ENCODE peak calls at places on chromosomes 2 and 18, in seven cellular contexts. Y is spleen; K is activated CD4-positive, alpha-beta T cell treated with anti-CD3 and anti-CD28 coated beads, Interleukin-2, amount 50 U/mL, for 4 hours; Z is activated CD8-positive, alpha-beta memory T cell treated with anti-CD3 and anti-CD28 coated beads for 1 hour; Q is heart right ventricle; O is H9; T is activated naive CD4-positive, alpha-beta T cell. B is an unnamed sample.

GRCh38 chr2:102000813-102001766 is 9.3 kb downstream of the IL1R2 start:
- DNase-seq in Y (no peak), K (no peak), Z (no peak), Q (no peak), O (no peak), T (no peak), B (no peak)

GRCh38 chr2:126658910-126659613 is 3.1 kb downstream of the GYPC start:
- DNase-seq in Y (peak; percentile 92), K (peak; percentile 32), Z (no peak), Q (peak; percentile 70), O (no peak), T (no peak), B (peak; percentile 74)

GRCh38 chr2:112920923-112921532 is 10.1 kb downstream of the IL37 start:
- DNase-seq in Y (no peak), K (no peak), Z (no peak), Q (no peak), O (no peak), T (no peak), B (no peak)

GRCh38 chr2:18404708-18405107 is 155.7 kb downstream of the RDH14 start:
- DNase-seq in Y (no peak), K (no peak), Z (no peak), Q (no peak), O (no peak), T (no peak), B (no peak)

GRCh38 chr2:14072338-14072737 is 560.2 kb upstream of the LRATD1 start:
- DNase-seq in Y (no peak), K (no peak), Z (no peak), Q (no peak), O (no peak), T (no peak), B (no peak)

GRCh38 chr2:45849491-45850283 is 198.2 kb downstream of the PRKCE start:
- DNase-seq in Y (no peak), K (no peak), Z (no peak), Q (no peak), O (no peak), T (no peak), B (no peak)

GRCh38 chr18:1421502-1421901 is 516.8 kb downstream of the ADCYAP1 start:
- DNase-seq in Y (no peak), K (no peak), Z (no peak), Q (no peak), O (no peak), T (no peak), B (no peak)

GRCh38 chr2:150585221-150585971 is 97.9 kb upstream of the RND3 start:
- DNase-seq in Y (no peak), K (no peak), Z (no peak), Q (no peak), O (no peak), T (no peak), B (no peak)

GRCh38 chr18:74682998-74683311 is 85.3 kb downstream of the ZNF407 start:
- DNase-seq in Y (no peak), K (no peak), Z (no peak), Q (no peak), O (no peak), T (no peak), B (no peak)

GRCh38 chr18:21327101-21327500 is 85.1 kb downstream of the GREB1L start:
- DNase-seq in Y (no peak), K (no peak), Z (no peak), Q (no peak), O (no peak), T (no peak), B (no peak)

GRCh38 chr18:8177330-8178016 is 431.8 kb upstream of the RAB12 start:
- DNase-seq in Y (no peak), K (no peak), Z (no peak), Q (no peak), O (peak; percentile 33), T (no peak), B (no peak)

GRCh38 chr2:236168110-236169067 is at the start of gene GBX2:
- DNase-seq in Y (peak; percentile 60), K (no peak), Z (no peak), Q (no peak), O (peak; percentile 94), T (no peak), B (no peak)

GRCh38 chr2:156625360-156625995 is 189.3 kb downstream of the GPD2 start:
- DNase-seq in Y (no peak), K (no peak), Z (no peak), Q (no peak), O (no peak), T (no peak), B (no peak)

GRCh38 chr2:42369551-42370229 is 8.7 kb upstream of the COX7A2L start:
- DNase-seq in Y (no peak), K (no peak), Z (no peak), Q (no peak), O (no peak), T (no peak), B (no peak)

GRCh38 chr2:187079901-187080300 is 230.9 kb upstream of the ZSWIM2 start:
- DNase-seq in Y (no peak), K (no peak), Z (no peak), Q (no peak), O (no peak), T (no peak), B (no peak)

GRCh38 chr2:191329841-191330240 is 84.6 kb downstream of the MYO1B start:
- DNase-seq in Y (no peak), K (no peak), Z (no peak), Q (no peak), O (no peak), T (no peak), B (no peak)

GRCh38 chr18:52275817-52276216 is 64.2 kb upstream of the DCC start:
- DNase-seq in Y (no peak), K (no peak), Z (no peak), Q (no peak), O (no peak), T (no peak), B (no peak)

GRCh38 chr2:119801040-119801439 is 41.3 kb downstream of the PTPN4 start:
- DNase-seq in Y (no peak), K (no peak), Z (no peak), Q (no peak), O (no peak), T (no peak), B (no peak)

GRCh38 chr18:11149441-11150270 is at the start of gene PIEZO2:
- DNase-seq in Y (peak; percentile 81), K (no peak), Z (no peak), Q (peak; percentile 36), O (peak; percentile 88), T (no peak), B (peak; percentile 57)

GRCh38 chr2:120391905-120392665 is 46.1 kb downstream of the INHBB start:
- DNase-seq in Y (peak; percentile 41), K (no peak), Z (no peak), Q (no peak), O (no peak), T (no peak), B (no peak)

GRCh38 chr2:42827647-42828486 is 35.5 kb upstream of the HAAO start:
- DNase-seq in Y (peak; percentile 97), K (peak; percentile 77), Z (peak; percentile 34), Q (peak; percentile 95), O (peak; percentile 89), T (peak; percentile 73), B (peak; percentile 90)

GRCh38 chr18:23912356-23912755 is 102.2 kb upstream of the TTC39C start:
- DNase-seq in Y (no peak), K (no peak), Z (no peak), Q (no peak), O (no peak), T (no peak), B (no peak)

B was measured in heart left ventricle.